ENCODE peak calls at places on chromosomes 7 and 10, in six cellular contexts. C, G, R, L, K and U are unnamed samples.

GRCh38 chr7:135328053-135328452 is 94.4 kb downstream of the STRA8 start:
- DNase-seq in C (no peak), G (no peak), R (no peak), L (no peak), K (no peak), U (no peak)

GRCh38 chr7:26525413-26526287 is 234.0 kb downstream of the SNX10 start:
- DNase-seq in C (no peak), G (no peak), R (no peak), L (no peak), K (no peak), U (no peak)

GRCh38 chr10:92891885-92892705 is 43.8 kb downstream of the EXOC6 start:
- DNase-seq in C (peak; percentile 62), G (peak; percentile 91), R (no peak), L (no peak), K (peak; percentile 98), U (peak; percentile 77)

GRCh38 chr10:5234106-5234877 is 37.7 kb downstream of the AKR1C4 start:
- DNase-seq in C (no peak), G (peak; percentile 50), R (no peak), L (no peak), K (no peak), U (peak; percentile 61)

GRCh38 chr10:29699621-29700020 is 64.8 kb upstream of the SVIL start:
- DNase-seq in C (no peak), G (no peak), R (no peak), L (no peak), K (peak; percentile 97), U (no peak)

GRCh38 chr10:103278862-103279298 is 1.9 kb downstream of the INA start:
- DNase-seq in C (peak; percentile 60), G (peak; percentile 55), R (peak; percentile 75), L (peak; percentile 85), K (peak; percentile 31), U (peak; percentile 53)

GRCh38 chr7:27670676-27671075 is 8.0 kb upstream of the HIBADH start:
- DNase-seq in C (no peak), G (no peak), R (no peak), L (no peak), K (no peak), U (no peak)

GRCh38 chr10:127832456-127832855 is 60.3 kb downstream of the CLRN3 start:
- DNase-seq in C (no peak), G (no peak), R (no peak), L (no peak), K (no peak), U (no peak)

GRCh38 chr10:15743443-15743842 is 23.7 kb upstream of the ITGA8 start:
- DNase-seq in C (no peak), G (no peak), R (no peak), L (no peak), K (no peak), U (no peak)

GRCh38 chr10:103202319-103202718 is 9.2 kb upstream of the NT5C2 start:
- DNase-seq in C (no peak), G (no peak), R (no peak), L (no peak), K (no peak), U (no peak)

GRCh38 chr10:327889-328809 is 192.9 kb downstream of the ZMYND11 start:
- DNase-seq in C (no peak), G (no peak), R (no peak), L (no peak), K (no peak), U (no peak)

GRCh38 chr7:107834401-107834800 is 31.4 kb upstream of the SLC26A3 start:
- DNase-seq in C (no peak), G (no peak), R (no peak), L (no peak), K (no peak), U (no peak)

GRCh38 chr7:66930341-66930740 is 9.3 kb downstream of the TMEM248 start:
- DNase-seq in C (peak; percentile 79), G (peak; percentile 40), R (peak; percentile 44), L (peak; percentile 57), K (no peak), U (peak; percentile 71)

GRCh38 chr10:77898323-77899079 is 28.1 kb downstream of the DLG5 start:
- DNase-seq in C (no peak), G (no peak), R (no peak), L (no peak), K (no peak), U (no peak)

GRCh38 chr7:140033036-140033435 is 29.7 kb downstream of the PARP12 start:
- DNase-seq in C (no peak), G (peak; percentile 74), R (no peak), L (no peak), K (no peak), U (no peak)

GRCh38 chr10:49512121-49512809 is 26.7 kb downstream of the ERCC6 start:
- DNase-seq in C (no peak), G (peak; percentile 43), R (no peak), L (no peak), K (peak; percentile 10), U (peak; percentile 42)

GRCh38 chr10:121245799-121246198 is 352.4 kb downstream of the FGFR2 start:
- DNase-seq in C (no peak), G (no peak), R (no peak), L (no peak), K (peak; percentile 7), U (no peak)
- H4K8ac ChIP-seq in C (no peak overlapping the region), G (no peak overlapping the region), R (no peak overlapping the region), L (no peak overlapping the region), K (no peak overlapping the region), U (no peak overlapping the region)

DNA sequence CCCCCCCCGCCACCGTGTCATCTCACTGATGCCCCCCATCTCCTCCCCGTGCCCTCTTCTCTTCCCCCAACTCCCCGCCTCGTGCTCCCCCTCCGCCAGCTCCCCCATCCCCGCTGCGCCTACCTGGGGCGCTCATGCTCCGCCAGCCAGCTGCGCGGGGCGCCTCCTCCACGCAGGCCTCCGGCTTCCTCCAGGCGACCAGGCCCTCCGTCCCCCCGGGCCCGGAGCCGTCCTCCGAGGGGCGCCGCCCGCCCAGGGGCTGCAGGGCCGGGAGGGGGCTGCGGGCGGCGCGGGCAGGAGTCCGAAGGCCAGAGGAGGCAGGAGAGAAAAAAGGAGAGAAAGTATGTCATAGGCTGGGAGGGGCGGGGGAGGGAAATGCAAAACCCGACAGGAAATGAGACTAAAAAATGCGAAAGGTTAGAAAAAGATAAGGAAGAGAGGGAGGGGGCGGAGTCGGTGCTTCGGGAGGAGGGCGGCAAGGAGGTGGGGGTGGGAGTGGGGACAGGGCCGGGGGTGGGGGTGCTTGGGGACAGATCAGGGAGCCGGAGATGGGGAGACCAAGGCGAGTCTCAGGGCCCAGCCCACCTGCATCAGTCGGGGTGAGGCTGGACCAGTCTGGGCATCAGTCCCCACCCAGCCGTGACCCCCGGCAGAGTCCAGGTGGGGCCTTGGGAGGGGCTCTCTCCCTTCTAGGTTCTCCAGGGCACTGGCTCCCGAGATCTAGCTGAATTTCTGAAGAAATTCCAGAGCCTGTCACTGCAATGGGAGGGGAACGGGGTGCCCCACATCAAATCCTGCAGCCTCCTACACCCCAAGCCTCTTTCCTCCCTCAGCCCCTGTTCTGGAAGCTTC is at the start of gene CARD11:
- DNase-seq in C (peak; percentile 49), G (no peak), R (no peak), L (peak; percentile 63), K (no peak), U (no peak)
- H3K18ac ChIP-seq in C (peak within 1 kb of the TSS; percentile 25), G (no peak within 1 kb of the TSS), R (peak within 1 kb of the TSS; percentile 89), L (no peak within 1 kb of the TSS), K (no peak within 1 kb of the TSS), U (peak within 1 kb of the TSS; percentile 24)

GRCh38 chr7:77399838-77400237 is 16.3 kb downstream of the GSAP start:
- DNase-seq in C (no peak), G (no peak), R (no peak), L (no peak), K (no peak), U (no peak)
- H3K14ac ChIP-seq in C (no peak overlapping the region), G (no peak overlapping the region), R (no peak overlapping the region), L (no peak overlapping the region), K (no peak overlapping the region), U (no peak overlapping the region)

GRCh38 chr10:131902211-131902610 is 1.4 kb downstream of the PPP2R2D start:
- DNase-seq in C (no peak), G (no peak), R (no peak), L (no peak), K (no peak), U (no peak)

GRCh38 chr10:131899116-131899690 is 1.6 kb upstream of the PPP2R2D start:
- DNase-seq in C (no peak), G (no peak), R (no peak), L (no peak), K (no peak), U (no peak)

GRCh38 chr10:131899695-131900349 is 986 bp upstream of the PPP2R2D start:
- DNase-seq in C (no peak), G (no peak), R (no peak), L (no peak), K (no peak), U (peak; percentile 30)

GRCh38 chr10:131901181-131901829 is 497 bp downstream of the PPP2R2D start:
- DNase-seq in C (no peak), G (peak; percentile 4), R (no peak), L (no peak), K (peak; percentile 17), U (peak; percentile 44)

GRCh38 chr10:131900350-131901152 is at the start of gene PPP2R2D:
- DNase-seq in C (peak; percentile 96), G (peak; percentile 83), R (peak; percentile 94), L (peak; percentile 96), K (peak; percentile 93), U (peak; percentile 90)
- H4K8ac ChIP-seq in C (no peak within 1 kb of the TSS), G (peak within 1 kb of the TSS; percentile 67), R (no peak within 1 kb of the TSS), L (peak within 1 kb of the TSS; percentile 98), K (peak within 1 kb of the TSS; percentile 94), U (peak within 1 kb of the TSS; percentile 66)

DNA sequence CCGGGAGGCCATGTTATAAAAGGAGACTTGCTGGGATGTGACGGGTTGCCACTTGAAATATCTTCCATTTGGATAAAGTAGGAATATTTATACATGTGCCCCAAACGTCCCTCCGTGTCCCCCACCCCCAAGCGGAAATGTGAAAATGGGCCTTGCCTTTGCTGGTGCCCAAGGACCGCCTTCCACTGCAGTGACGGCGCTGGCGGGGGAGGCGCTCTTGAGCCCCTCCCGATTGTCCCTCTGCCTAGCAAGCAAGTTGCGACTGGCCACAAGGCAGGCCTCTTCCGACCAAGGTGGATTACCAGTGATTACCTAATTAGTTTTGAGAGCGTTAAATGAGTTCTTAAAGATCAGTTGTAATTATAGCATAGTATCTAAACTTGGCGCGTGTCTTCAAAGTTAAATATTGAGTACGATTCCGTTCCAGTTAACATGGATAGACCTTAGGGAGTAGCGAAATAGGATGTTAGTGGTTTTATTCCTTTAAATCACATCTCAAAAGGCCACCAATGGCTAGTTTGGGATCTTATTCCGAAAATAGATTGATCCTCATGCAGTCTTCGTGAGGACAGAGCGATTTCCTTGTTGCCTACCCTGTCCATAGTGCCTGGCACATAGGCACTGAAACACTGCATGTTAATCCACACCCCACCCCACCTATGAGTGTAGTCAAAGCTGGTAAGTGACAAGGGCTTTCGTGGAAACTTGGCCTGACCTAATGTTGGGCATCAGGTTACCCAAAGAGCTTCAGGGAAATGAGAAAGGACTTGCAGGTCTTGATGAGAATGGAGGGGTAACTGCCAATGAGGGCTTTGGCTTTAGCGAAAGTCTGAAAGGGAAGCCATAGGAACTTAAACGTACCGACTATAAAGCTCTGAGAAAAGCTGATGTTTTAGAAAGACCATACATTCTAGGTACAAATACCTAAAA is 1.1 kb downstream of the PPIA start:
- DNase-seq in C (peak; percentile 76), G (peak; percentile 84), R (peak; percentile 62), L (peak; percentile 73), K (peak; percentile 81), U (peak; percentile 90)
- H3K18ac ChIP-seq in C (peak overlapping the region; percentile 95), G (peak overlapping the region; percentile 87), R (peak overlapping the region; percentile 91), L (no peak overlapping the region), K (peak overlapping the region; percentile 83), U (peak overlapping the region; percentile 100)

GRCh38 chr7:150993511-150993910 is 2.7 kb downstream of the NOS3 start:
- DNase-seq in C (peak; percentile 80), G (no peak), R (no peak), L (no peak), K (no peak), U (no peak)
- H3K14ac ChIP-seq in C (no peak overlapping the region), G (no peak overlapping the region), R (no peak overlapping the region), L (no peak overlapping the region), K (no peak overlapping the region), U (no peak overlapping the region)